ENCODE peak calls at places on chromosomes 4 and X, in six cellular contexts. One of them, this sample, is unnamed.

GRCh38 chrX:136176399-136176825 is 29.1 kb downstream of the FHL1 start:
- DNase-seq in transverse colon: no peak
- DNase-seq in Panc1: no peak
- DNase-seq in HCT116: no peak
- DNase-seq in stomach: no peak
- DNase-seq in suprapubic skin: no peak
- DNase-seq in this sample: no peak

GRCh38 chr4:84342161-84342560 is 156.9 kb downstream of the NKX6-1 start:
- DNase-seq in stomach: no peak
- DNase-seq in transverse colon: no peak
- DNase-seq in suprapubic skin: no peak
- DNase-seq in Panc1: no peak
- DNase-seq in HCT116: no peak
- DNase-seq in this sample: no peak

GRCh38 chr4:76562161-76562560 is 127.1 kb downstream of the SHROOM3 start:
- DNase-seq in stomach: no peak
- DNase-seq in suprapubic skin: no peak
- DNase-seq in transverse colon: no peak
- DNase-seq in Panc1: no peak
- DNase-seq in HCT116: no peak
- DNase-seq in this sample: no peak

GRCh38 chr4:181957088-181957487 is 286.1 kb upstream of the TENM3 start:
- DNase-seq in suprapubic skin: no peak
- DNase-seq in stomach: no peak
- DNase-seq in Panc1: no peak
- DNase-seq in HCT116: no peak
- DNase-seq in transverse colon: no peak
- DNase-seq in this sample: no peak

GRCh38 chrX:38701073-38701472 is 100.2 kb upstream of the MID1IP1 start:
- DNase-seq in Panc1: no peak
- DNase-seq in HCT116: no peak
- DNase-seq in stomach: no peak
- DNase-seq in transverse colon: no peak
- DNase-seq in suprapubic skin: no peak
- DNase-seq in this sample: no peak

GRCh38 chr4:21011106-21011505 is 310.8 kb downstream of the PACRGL start:
- DNase-seq in Panc1: no peak
- DNase-seq in HCT116: no peak
- DNase-seq in stomach: no peak
- DNase-seq in suprapubic skin: no peak
- DNase-seq in transverse colon: no peak
- DNase-seq in this sample: no peak

GRCh38 chrX:155048997-155049619 is 21.8 kb downstream of the CMC4 start:
- DNase-seq in transverse colon: peak; percentile 55
- DNase-seq in HCT116: no peak
- DNase-seq in stomach: peak; percentile 59
- DNase-seq in suprapubic skin: no peak
- DNase-seq in Panc1: no peak
- DNase-seq in this sample: peak; percentile 77

GRCh38 chrX:115650916-115651315 is 89.9 kb downstream of the PLS3 start:
- DNase-seq in transverse colon: peak; percentile 17
- DNase-seq in HCT116: peak; percentile 23
- DNase-seq in stomach: peak; percentile 31
- DNase-seq in suprapubic skin: no peak
- DNase-seq in Panc1: no peak
- DNase-seq in this sample: peak; percentile 23

GRCh38 chr4:185016946-185017797 is 1.1 kb upstream of the HELT start:
- DNase-seq in Panc1: no peak
- DNase-seq in HCT116: no peak
- DNase-seq in transverse colon: no peak
- DNase-seq in stomach: no peak
- DNase-seq in suprapubic skin: no peak
- DNase-seq in this sample: no peak

GRCh38 chr4:88481557-88481956 is 24.6 kb downstream of the HERC5 start:
- DNase-seq in transverse colon: no peak
- DNase-seq in Panc1: no peak
- DNase-seq in stomach: no peak
- DNase-seq in suprapubic skin: no peak
- DNase-seq in HCT116: no peak
- DNase-seq in this sample: no peak

GRCh38 chr4:171956678-171957077 is 143.5 kb downstream of the GALNTL6 start:
- DNase-seq in suprapubic skin: no peak
- DNase-seq in transverse colon: no peak
- DNase-seq in stomach: no peak
- DNase-seq in Panc1: no peak
- DNase-seq in HCT116: no peak
- DNase-seq in this sample: no peak

GRCh38 chr4:17721496-17722360 is 59.7 kb downstream of the FAM184B start:
- DNase-seq in Panc1: no peak
- DNase-seq in HCT116: no peak
- DNase-seq in stomach: no peak
- DNase-seq in transverse colon: no peak
- DNase-seq in suprapubic skin: peak; percentile 64
- DNase-seq in this sample: no peak

GRCh38 chr4:121164291-121164690 is at the start of gene TNIP3:
- DNase-seq in stomach: no peak
- DNase-seq in Panc1: no peak
- DNase-seq in transverse colon: peak; percentile 18
- DNase-seq in suprapubic skin: no peak
- DNase-seq in HCT116: no peak
- DNase-seq in this sample: no peak

GRCh38 chr4:88592600-88593448 is 544 bp downstream of the HERC3 start:
- DNase-seq in stomach: peak; percentile 84
- DNase-seq in transverse colon: peak; percentile 86
- DNase-seq in Panc1: peak; percentile 33
- DNase-seq in suprapubic skin: peak; percentile 86
- DNase-seq in HCT116: peak; percentile 48
- DNase-seq in this sample: peak; percentile 97

GRCh38 chrX:22087158-22087557 is 55.0 kb downstream of the PHEX start:
- DNase-seq in suprapubic skin: no peak
- DNase-seq in transverse colon: no peak
- DNase-seq in HCT116: no peak
- DNase-seq in stomach: no peak
- DNase-seq in Panc1: no peak
- DNase-seq in this sample: no peak

GRCh38 chr4:142480244-142480643 is 365.9 kb downstream of the INPP4B start:
- DNase-seq in suprapubic skin: no peak
- DNase-seq in transverse colon: no peak
- DNase-seq in Panc1: no peak
- DNase-seq in stomach: no peak
- DNase-seq in HCT116: no peak
- DNase-seq in this sample: no peak

GRCh38 chrX:57329008-57329407 is 42.5 kb downstream of the FAAH2 start:
- DNase-seq in suprapubic skin: no peak
- DNase-seq in transverse colon: no peak
- DNase-seq in HCT116: no peak
- DNase-seq in stomach: no peak
- DNase-seq in Panc1: no peak
- DNase-seq in this sample: no peak

GRCh38 chrX:111869639-111870034 is 6.3 kb upstream of the TRPC5OS start:
- DNase-seq in suprapubic skin: no peak
- DNase-seq in stomach: peak; percentile 28
- DNase-seq in transverse colon: peak; percentile 7
- DNase-seq in Panc1: peak; percentile 27
- DNase-seq in HCT116: peak; percentile 16
- DNase-seq in this sample: no peak

GRCh38 chr4:19776021-19776459 is 475.7 kb upstream of the SLIT2 start:
- DNase-seq in HCT116: peak; percentile 84
- DNase-seq in stomach: no peak
- DNase-seq in Panc1: peak; percentile 89
- DNase-seq in suprapubic skin: no peak
- DNase-seq in transverse colon: no peak
- DNase-seq in this sample: no peak

GRCh38 chr4:51850294-51850693 is 7.3 kb downstream of the DCUN1D4 start:
- DNase-seq in stomach: no peak
- DNase-seq in Panc1: no peak
- DNase-seq in suprapubic skin: no peak
- DNase-seq in transverse colon: no peak
- DNase-seq in HCT116: no peak
- DNase-seq in this sample: no peak

GRCh38 chr4:51851937-51852290 is 9.0 kb downstream of the DCUN1D4 start:
- DNase-seq in transverse colon: no peak
- DNase-seq in stomach: no peak
- DNase-seq in suprapubic skin: no peak
- DNase-seq in HCT116: no peak
- DNase-seq in Panc1: no peak
- DNase-seq in this sample: no peak

GRCh38 chr4:51853027-51853682 is 10.2 kb downstream of the DCUN1D4 start:
- DNase-seq in suprapubic skin: no peak
- DNase-seq in Panc1: no peak
- DNase-seq in stomach: peak; percentile 36
- DNase-seq in HCT116: no peak
- DNase-seq in transverse colon: peak; percentile 32
- DNase-seq in this sample: no peak

GRCh38 chr4:51849430-51849829 is 6.5 kb downstream of the DCUN1D4 start:
- DNase-seq in HCT116: no peak
- DNase-seq in Panc1: no peak
- DNase-seq in transverse colon: no peak
- DNase-seq in stomach: no peak
- DNase-seq in suprapubic skin: no peak
- DNase-seq in this sample: no peak

DNA sequence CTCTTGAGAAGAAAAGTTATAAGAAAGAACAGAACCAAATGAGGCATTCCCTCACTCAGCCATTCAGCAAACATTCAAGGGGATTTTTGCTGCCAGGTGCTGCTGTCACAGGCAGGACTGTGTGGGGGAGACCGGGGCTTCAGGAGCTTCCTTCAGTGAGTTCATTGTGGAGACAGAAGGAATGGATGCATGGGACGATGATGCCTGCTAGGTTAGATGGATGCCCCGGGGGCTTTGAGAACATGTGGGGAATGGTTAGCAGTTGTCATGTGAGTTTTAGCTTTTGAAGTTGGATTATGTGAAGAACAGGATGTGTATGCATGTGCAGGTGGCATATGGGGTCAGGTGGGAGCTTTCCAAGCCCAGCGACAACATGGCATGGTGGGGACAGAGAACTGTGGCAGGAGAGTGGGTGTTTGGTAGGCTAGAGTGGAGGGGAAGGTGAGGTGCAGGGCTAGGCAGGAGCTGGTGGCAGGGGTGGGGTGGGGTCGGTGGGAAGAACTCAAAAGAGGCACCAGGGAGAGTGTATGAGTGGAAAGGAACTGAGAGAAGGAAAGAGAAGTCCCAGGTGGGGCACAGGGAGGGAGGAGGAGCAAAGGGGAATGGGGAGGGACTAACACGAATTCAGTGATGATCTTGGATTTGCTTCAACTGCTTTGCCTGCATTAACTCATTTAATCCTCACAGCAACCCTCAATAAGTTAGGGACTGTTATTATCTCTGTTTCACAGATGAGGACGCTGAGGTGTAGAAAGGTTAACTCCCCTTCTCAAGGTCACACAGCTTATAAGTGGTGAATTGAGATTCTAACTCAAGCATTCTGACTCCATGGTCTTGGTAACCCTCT is 8.4 kb downstream of the DCUN1D4 start:
- DNase-seq in stomach: no peak
- DNase-seq in Panc1: no peak
- DNase-seq in suprapubic skin: no peak
- DNase-seq in transverse colon: no peak
- DNase-seq in HCT116: no peak
- DNase-seq in this sample: no peak
- H3K4me1 ChIP-seq in stomach: peaks cover 91% of the 10 kb centered on the region
- H3K4me1 ChIP-seq in Panc1: peaks cover 20% of the 10 kb centered on the region
- H3K4me1 ChIP-seq in suprapubic skin: peaks cover 24% of the 10 kb centered on the region
- H3K4me1 ChIP-seq in transverse colon: peaks cover 18% of the 10 kb centered on the region
- H3K4me1 ChIP-seq in HCT116: peaks cover 5% of the 10 kb centered on the region
- H3K4me1 ChIP-seq in this sample: peaks cover 49% of the 10 kb centered on the region

DNA sequence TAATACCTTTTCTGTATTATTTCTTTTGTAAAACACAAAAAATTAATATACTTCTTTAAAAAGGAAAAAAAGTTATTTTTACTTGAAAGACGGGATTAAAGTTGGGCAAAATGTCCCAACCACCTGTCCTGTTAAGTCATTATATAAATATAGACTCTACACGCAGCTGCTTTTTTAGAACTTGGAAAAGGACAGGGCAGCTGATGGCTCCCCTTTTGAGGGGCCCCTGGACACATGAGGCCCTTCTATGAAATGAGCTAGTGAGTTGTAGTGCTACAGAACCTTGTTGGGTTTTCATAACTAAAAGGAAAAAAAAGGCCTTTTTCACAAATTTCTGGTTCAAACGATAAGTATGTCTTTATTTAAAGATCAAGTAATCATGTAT is 603 bp upstream of the BEX2 start:
- DNase-seq in stomach: no peak
- DNase-seq in transverse colon: no peak
- DNase-seq in HCT116: no peak
- DNase-seq in Panc1: no peak
- DNase-seq in suprapubic skin: no peak
- DNase-seq in this sample: no peak
- H3K4me3 ChIP-seq in stomach: peak overlapping the region; percentile 58
- H3K4me3 ChIP-seq in transverse colon: no peak overlapping the region
- H3K4me3 ChIP-seq in HCT116: peak overlapping the region; percentile 71
- H3K4me3 ChIP-seq in Panc1: peak overlapping the region; percentile 53
- H3K4me3 ChIP-seq in suprapubic skin: peak overlapping the region; percentile 66
- H3K4me3 ChIP-seq in this sample: no peak overlapping the region

GRCh38 chrX:47217852-47218279 is 615 bp upstream of the CDK16 start:
- DNase-seq in transverse colon: peak; percentile 99
- DNase-seq in HCT116: peak; percentile 95
- DNase-seq in Panc1: peak; percentile 97
- DNase-seq in stomach: peak; percentile 98
- DNase-seq in suprapubic skin: peak; percentile 96
- DNase-seq in this sample: peak; percentile 99
- TF ChIP-seq POLR2AphosphoS5 in transverse colon: peak; percentile 23
- TF ChIP-seq POLR2AphosphoS5 in HCT116: no peak
- TF ChIP-seq POLR2AphosphoS5 in Panc1: no peak
- TF ChIP-seq POLR2AphosphoS5 in stomach: no peak
- TF ChIP-seq POLR2AphosphoS5 in suprapubic skin: no peak
- TF ChIP-seq POLR2AphosphoS5 in this sample: no peak

DNA sequence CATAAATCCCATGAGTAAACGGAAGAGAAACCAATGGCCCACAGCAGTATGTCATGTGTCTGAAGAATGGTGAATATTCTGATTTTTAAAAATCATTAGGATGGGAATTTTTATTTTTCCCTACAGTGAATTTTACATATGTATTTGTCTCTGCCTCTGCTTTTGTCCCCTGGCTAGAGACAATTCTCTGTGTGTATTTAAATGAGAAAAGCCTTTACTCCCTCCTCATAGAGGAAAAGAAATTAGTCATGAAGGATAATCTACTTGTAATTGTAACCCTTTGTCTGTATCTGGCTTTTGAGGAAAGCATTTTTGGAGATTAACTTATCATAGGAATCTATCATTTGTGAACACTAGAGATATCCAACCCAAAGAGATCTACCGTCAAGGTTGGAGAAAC is 152.0 kb downstream of the THOC2 start:
- DNase-seq in HCT116: no peak
- DNase-seq in transverse colon: no peak
- DNase-seq in stomach: no peak
- DNase-seq in suprapubic skin: no peak
- DNase-seq in Panc1: no peak
- DNase-seq in this sample: no peak
- H3K4me1 ChIP-seq in HCT116: no peaks in the 10 kb centered on the region
- H3K4me1 ChIP-seq in transverse colon: no peaks in the 10 kb centered on the region
- H3K4me1 ChIP-seq in stomach: no peaks in the 10 kb centered on the region
- H3K4me1 ChIP-seq in suprapubic skin: no peaks in the 10 kb centered on the region
- H3K4me1 ChIP-seq in Panc1: no peaks in the 10 kb centered on the region
- H3K4me1 ChIP-seq in this sample: no peaks in the 10 kb centered on the region

GRCh38 chr4:6856391-6856790 is 53.2 kb upstream of the TBC1D14 start:
- DNase-seq in stomach: no peak
- DNase-seq in Panc1: no peak
- DNase-seq in suprapubic skin: no peak
- DNase-seq in HCT116: no peak
- DNase-seq in transverse colon: no peak
- DNase-seq in this sample: no peak
- H3K4me3 ChIP-seq in stomach: no peak overlapping the region
- H3K4me3 ChIP-seq in Panc1: no peak overlapping the region
- H3K4me3 ChIP-seq in suprapubic skin: no peak overlapping the region
- H3K4me3 ChIP-seq in HCT116: no peak overlapping the region
- H3K4me3 ChIP-seq in transverse colon: no peak overlapping the region
- H3K4me3 ChIP-seq in this sample: no peak overlapping the region

GRCh38 chr4:6986781-6987565 is 56.2 kb upstream of the TADA2B start:
- DNase-seq in suprapubic skin: peak; percentile 96
- DNase-seq in HCT116: peak; percentile 71
- DNase-seq in transverse colon: peak; percentile 96
- DNase-seq in stomach: peak; percentile 96
- DNase-seq in Panc1: no peak
- DNase-seq in this sample: peak; percentile 99
- TF ChIP-seq POLR2AphosphoS5 in suprapubic skin: no peak
- TF ChIP-seq POLR2AphosphoS5 in HCT116: peak; percentile 72
- TF ChIP-seq POLR2AphosphoS5 in transverse colon: peak; percentile 89
- TF ChIP-seq POLR2AphosphoS5 in stomach: peak; percentile 14
- TF ChIP-seq POLR2AphosphoS5 in Panc1: peak; percentile 32
- TF ChIP-seq POLR2AphosphoS5 in this sample: peak; percentile 94

This sample was measured in spleen.